ENCODE peak calls at places on chromosomes 2 and 18, in six cellular contexts. M is right atrium auricular region, Q is IMR-90, I is adrenal gland, S is lower lobe of right lung, D is hepatocyte. U is an unnamed sample.

GRCh38 chr2:53633441-53633840 is 134.2 kb upstream of the CHAC2 start:
- DNase-seq in M (no peak), S (no peak), Q (peak), I (no peak), D (no peak), U (no peak)

GRCh38 chr18:33156906-33157470 is 283.5 kb downstream of the CCDC178 start:
- DNase-seq in M (no peak), I (no peak), S (no peak), D (no peak), Q (no peak), U (no peak)

GRCh38 chr2:37614061-37614802 is 57.2 kb downstream of the CDC42EP3 start:
- DNase-seq in M (no peak), S (no peak), I (no peak), D (peak), Q (peak), U (no peak)

GRCh38 chr2:46304635-46305034 is 7.4 kb downstream of the EPAS1 start:
- DNase-seq in D (no peak), I (no peak), S (no peak), Q (no peak), M (no peak), U (no peak)

GRCh38 chr2:25377822-25378421 is 36.2 kb upstream of the DNMT3A start:
- DNase-seq in D (no peak), S (peak), Q (no peak), M (no peak), I (no peak), U (peak)

GRCh38 chr18:54280206-54280550 is 10.9 kb downstream of the POLI start:
- DNase-seq in M (no peak), Q (no peak), I (no peak), D (no peak), S (no peak), U (no peak)

GRCh38 chr2:120858764-120859525 is 123.3 kb downstream of the GLI2 start:
- DNase-seq in D (peak), I (no peak), S (no peak), M (no peak), Q (no peak), U (no peak)

GRCh38 chr18:6842081-6842480 is 112.6 kb downstream of the ARHGAP28 start:
- DNase-seq in I (no peak), M (no peak), Q (no peak), S (no peak), D (no peak), U (no peak)

GRCh38 chr2:232449964-232450363 is 6.0 kb upstream of the ALPI start:
- DNase-seq in Q (no peak), D (no peak), S (peak), M (no peak), I (no peak), U (no peak)

GRCh38 chr18:80104364-80104779 is 4.7 kb upstream of the ADNP2 start:
- DNase-seq in Q (no peak), I (no peak), D (no peak), S (no peak), M (no peak), U (no peak)

GRCh38 chr2:168336786-168337388 is 89.5 kb upstream of the STK39 start:
- DNase-seq in Q (no peak), S (peak), D (peak), I (peak), M (no peak), U (no peak)

GRCh38 chr2:161703863-161704262 is 79.6 kb downstream of the SLC4A10 start:
- DNase-seq in D (no peak), Q (no peak), S (no peak), M (no peak), I (no peak), U (no peak)

GRCh38 chr2:28716265-28716865 is 35.3 kb upstream of the PPP1CB start:
- DNase-seq in Q (peak), D (peak), M (peak), I (peak), S (no peak), U (peak)

GRCh38 chr2:10072656-10073480 is 7.3 kb downstream of the CYS1 start:
- DNase-seq in Q (peak), D (peak), M (peak), I (peak), S (peak), U (peak)

GRCh38 chr18:51417643-51418483 is 220.4 kb upstream of the MEX3C start:
- DNase-seq in S (no peak), M (no peak), D (no peak), Q (no peak), I (no peak), U (no peak)

GRCh38 chr2:120398051-120398960 is 52.4 kb downstream of the INHBB start:
- DNase-seq in I (no peak), M (no peak), Q (peak), S (no peak), D (no peak), U (peak)

GRCh38 chr2:113700186-113700841 is 56.1 kb downstream of the SLC35F5 start:
- DNase-seq in I (peak), D (no peak), S (peak), Q (peak), M (no peak), U (no peak)

GRCh38 chr2:173874003-173874898 is 90.9 kb downstream of the SP3 start:
- DNase-seq in Q (no peak), M (no peak), I (no peak), S (no peak), D (no peak), U (no peak)

GRCh38 chr2:43097650-43098049 is 128.8 kb downstream of the ZFP36L2 start:
- DNase-seq in Q (no peak), S (no peak), D (no peak), M (no peak), I (no peak), U (no peak)

DNA sequence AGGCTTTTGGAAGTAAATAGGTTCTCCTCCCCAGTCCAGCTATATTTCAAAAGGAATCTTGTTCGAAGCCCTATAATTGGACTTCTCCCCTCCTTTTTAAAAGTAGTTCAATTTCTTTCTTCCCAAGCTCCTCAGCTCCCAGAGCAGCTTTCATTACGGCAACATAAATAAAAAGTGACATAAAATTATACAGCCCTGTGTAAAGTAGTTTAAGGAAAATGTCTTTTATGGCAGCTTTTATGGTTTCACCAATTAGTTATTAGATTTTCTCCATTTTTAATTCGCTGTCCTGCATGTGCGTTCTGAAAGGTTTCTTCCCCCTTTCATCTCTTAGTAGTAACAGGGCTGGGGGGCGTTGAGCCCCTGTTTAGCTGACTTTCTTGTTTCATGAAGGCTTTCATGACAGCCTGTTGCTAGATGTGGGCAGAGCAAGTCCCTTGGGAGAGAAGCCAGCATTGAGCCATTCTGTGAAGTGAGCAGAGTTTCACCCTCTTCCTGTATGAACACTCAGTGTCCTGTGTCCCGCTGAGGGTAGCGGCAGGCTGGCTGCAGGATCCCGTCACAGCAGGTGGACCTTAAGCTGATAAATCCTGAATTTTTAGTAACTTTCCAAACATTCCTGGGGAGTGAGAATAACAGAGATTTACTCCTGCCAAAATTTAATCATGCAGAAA is 229.7 kb upstream of the SPRED2 start:
- DNase-seq in D (no peak), M (no peak), Q (peak), S (no peak), I (no peak), U (no peak)
- H3K4me3 ChIP-seq in D (no peak), M (no peak), Q (no peak), S (peak), I (no peak), U (peak)

GRCh38 chr2:55581875-55582547 is 35.4 kb downstream of the PPP4R3B start:
- DNase-seq in I (peak), D (no peak), Q (peak), S (no peak), M (no peak), U (no peak)

GRCh38 chr2:55585451-55586079 is 31.9 kb downstream of the PPP4R3B start:
- DNase-seq in S (no peak), D (no peak), M (no peak), Q (peak), I (no peak), U (no peak)

DNA sequence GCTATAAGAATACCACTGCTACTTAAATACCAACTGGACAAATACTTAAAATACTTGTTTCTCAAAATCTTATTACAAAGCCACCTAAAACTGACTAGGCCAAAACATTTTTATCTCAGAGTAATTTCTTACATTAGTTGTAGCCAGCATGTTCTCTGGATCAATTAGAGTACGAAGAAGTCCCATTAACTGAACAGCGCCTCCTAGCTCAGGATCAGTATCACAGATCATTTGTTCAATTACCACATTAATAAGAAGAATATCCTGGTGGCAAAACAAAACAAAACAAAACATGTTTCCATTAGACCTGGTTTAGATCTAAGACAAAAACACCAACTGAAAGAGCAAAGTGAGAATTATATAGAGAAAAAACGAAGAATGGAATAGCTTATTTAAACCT is 36.0 kb downstream of the PPP4R3B start:
- DNase-seq in D (no peak), M (no peak), S (no peak), I (no peak), Q (no peak), U (no peak)
- TF ChIP-seq CTCF in D (peak), M (no peak), S (no peak), I (no peak), Q (peak), U (no peak)

GRCh38 chr2:905833-906140 is 44.9 kb upstream of the SNTG2 start:
- DNase-seq in Q (no peak), I (no peak), D (no peak), S (no peak), M (peak), U (no peak)

GRCh38 chr2:905091-905832 is 45.4 kb upstream of the SNTG2 start:
- DNase-seq in D (no peak), I (no peak), M (peak), Q (no peak), S (no peak), U (no peak)

GRCh38 chr2:910698-911097 is 40.0 kb upstream of the SNTG2 start:
- DNase-seq in Q (no peak), S (no peak), I (no peak), D (no peak), M (no peak), U (no peak)

GRCh38 chr2:907706-908105 is 42.9 kb upstream of the SNTG2 start:
- DNase-seq in M (no peak), I (no peak), Q (no peak), D (no peak), S (no peak), U (no peak)

DNA sequence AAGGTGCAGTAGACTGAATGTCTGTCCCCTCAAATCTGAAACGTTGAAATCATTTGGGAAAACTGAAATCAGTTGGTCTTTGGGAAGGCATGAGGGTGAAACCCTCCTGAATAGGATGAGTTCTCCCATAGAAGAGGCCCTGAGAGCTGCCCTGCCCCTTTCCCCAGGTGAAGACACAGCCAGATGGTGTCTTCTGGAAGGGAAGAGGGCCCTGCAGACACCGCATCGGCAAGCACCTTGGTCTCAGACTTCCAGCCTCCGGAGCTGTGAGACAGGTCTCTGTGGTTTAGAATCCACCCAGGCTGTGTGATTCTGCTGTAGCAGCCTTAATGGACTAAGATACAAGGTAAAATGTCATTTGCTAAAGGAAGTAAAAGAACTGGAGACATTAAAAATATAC is 42.1 kb upstream of the SNTG2 start:
- DNase-seq in S (no peak), M (no peak), I (no peak), D (no peak), Q (no peak), U (no peak)
- H3K27ac ChIP-seq in S (no peak), M (no peak), I (no peak), D (no peak), Q (no peak), U (no peak)

DNA sequence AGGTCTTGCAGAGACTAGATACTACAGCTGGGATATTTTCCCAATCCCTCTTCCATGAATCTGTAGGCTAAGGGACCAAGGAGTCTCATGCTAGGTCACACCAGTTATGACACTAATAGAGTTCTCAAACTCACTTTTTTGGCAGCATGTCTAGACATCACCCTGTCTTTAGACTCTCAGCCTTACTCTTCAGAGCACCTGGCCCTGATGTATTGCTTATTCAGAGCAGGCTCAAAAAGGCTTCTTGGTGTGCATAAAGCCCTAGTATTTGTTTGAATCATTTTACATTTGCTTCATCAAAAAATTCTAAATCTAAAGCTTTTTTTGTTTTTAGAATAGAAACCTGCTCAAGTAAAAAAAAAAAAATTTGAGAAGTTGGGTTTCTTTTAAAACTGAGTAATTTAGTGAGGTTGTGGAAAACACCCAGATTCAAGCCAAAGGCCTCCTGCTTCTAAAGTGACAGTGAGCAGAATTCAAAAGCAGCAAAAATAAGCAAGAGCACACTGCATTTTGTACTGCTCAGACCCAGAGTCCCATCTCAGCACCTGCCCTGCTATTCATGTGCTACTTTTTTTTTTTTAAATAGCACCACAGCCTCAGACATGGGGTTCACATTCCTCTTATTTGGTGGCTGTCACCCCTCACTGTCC is 18.0 kb upstream of the DNAH6 start:
- DNase-seq in I (no peak), Q (no peak), S (no peak), D (no peak), M (no peak), U (no peak)
- H3K4me3 ChIP-seq in I (no peak), Q (no peak), S (no peak), D (no peak), M (no peak), U (no peak)

DNA sequence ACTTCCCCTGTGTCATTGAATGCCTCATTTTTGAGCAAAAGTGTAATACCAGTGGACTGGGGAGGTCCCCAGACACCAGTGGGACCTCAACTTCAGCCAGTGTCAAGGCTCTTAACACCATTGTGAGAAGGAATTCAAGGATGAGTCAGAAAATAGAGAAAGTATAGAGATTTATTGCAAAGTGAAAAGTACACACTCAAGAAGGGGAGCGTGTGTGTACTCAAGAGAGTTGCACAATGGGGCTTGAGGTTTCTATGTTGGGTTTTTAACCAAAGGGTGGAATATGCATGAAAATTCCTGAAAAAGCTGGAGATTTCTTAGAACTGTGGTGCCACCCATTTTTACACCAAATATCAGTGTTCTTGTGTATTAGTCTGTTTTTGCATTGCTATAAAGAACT is 81.9 kb downstream of the ADCYAP1 start:
- DNase-seq in Q (no peak), D (no peak), M (no peak), I (no peak), S (no peak), U (no peak)
- TF ChIP-seq CTCF in Q (no peak), D (no peak), M (no peak), I (no peak), S (no peak), U (no peak)

GRCh38 chr2:33583194-33583938 is 15.7 kb downstream of the FAM98A start:
- DNase-seq in D (peak), S (no peak), Q (peak), I (peak), M (no peak), U (no peak)
- H3K27ac ChIP-seq in D (no peak), S (no peak), Q (no peak), I (no peak), M (no peak), U (no peak)

GRCh38 chr18:63702660-63703059 is at the start of gene SERPINB11:
- DNase-seq in Q (no peak), M (no peak), D (no peak), S (no peak), I (no peak), U (no peak)
- H3K4me3 ChIP-seq in Q (no peak), M (no peak), D (no peak), S (no peak), I (no peak), U (no peak)

GRCh38 chr2:215637658-215638057 is 201.8 kb upstream of the FN1 start:
- DNase-seq in D (no peak), S (no peak), Q (peak), I (no peak), M (no peak), U (no peak)
- TF ChIP-seq CTCF in D (no peak), S (no peak), Q (no peak), I (no peak), M (no peak), U (no peak)

DNA sequence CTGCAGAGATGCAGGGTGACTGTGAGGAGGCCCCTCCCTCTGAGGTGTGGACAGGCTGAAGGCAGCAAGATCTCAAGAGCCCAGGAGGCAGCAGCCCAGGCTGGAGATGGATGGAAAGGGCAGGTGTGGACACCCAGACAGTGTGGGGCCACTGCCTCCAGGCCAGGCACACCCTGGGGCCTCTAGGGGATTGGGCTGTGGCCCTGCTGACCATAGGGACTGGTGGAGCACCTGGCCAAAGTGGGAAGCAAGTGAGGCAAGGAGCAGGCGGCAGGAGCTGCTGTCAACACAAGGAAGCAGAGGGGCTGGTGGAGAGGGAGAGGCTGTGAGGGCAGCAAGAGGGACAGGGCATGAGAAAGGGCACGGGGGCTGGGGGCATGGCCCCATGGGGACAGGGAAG is 10.8 kb downstream of the SNED1 start:
- DNase-seq in I (no peak), S (peak), Q (no peak), M (peak), D (peak), U (no peak)
- H3K27ac ChIP-seq in I (peak), S (peak), Q (peak), M (no peak), D (peak), U (no peak)

DNA sequence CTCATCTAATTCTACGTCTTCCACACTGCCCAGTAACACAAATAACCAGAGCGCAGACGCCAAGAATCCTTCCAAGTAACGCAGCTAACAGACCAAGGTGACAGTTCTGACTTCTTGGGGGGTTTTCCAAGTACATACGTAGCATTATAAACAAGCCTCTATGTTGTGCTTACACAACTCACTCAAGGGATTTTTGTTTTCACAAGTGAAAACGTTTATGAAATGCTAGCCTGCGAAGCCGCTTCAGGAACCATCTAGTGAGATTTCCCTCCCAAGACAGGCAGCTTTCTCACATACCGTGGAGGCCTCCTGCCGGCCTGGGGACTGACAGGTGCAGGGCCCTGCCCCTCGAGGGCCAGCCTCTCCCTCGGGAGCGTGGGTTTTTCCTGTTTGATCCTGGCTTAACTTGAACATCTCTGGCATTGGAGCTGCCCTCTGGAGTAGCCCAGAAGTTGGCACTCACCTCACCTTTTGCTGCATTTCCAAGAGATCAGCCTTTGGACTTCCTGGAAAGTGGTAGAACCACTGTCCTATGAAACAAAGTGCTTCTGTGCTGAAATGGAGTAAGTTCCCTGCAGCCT is 151.1 kb downstream of the MBP start:
- DNase-seq in I (no peak), D (no peak), M (no peak), Q (peak), S (no peak), U (peak)
- H3K4me3 ChIP-seq in I (no peak), D (no peak), M (no peak), Q (no peak), S (no peak), U (no peak)

U was measured in coronary artery.